ENCODE peak calls at places on chromosomes 12 and 14, in eight cellular contexts. Z, Y, H, P, W, R, A and C are unnamed samples.

GRCh38 chr12:117724545-117724944 is 244.2 kb downstream of the KSR2 start:
- DNase-seq in Z (no peak), Y (no peak), H (no peak), P (no peak), W (no peak), R (no peak), A (no peak), C (no peak)

GRCh38 chr14:104573930-104574329 is 5.6 kb upstream of the C14orf180 start:
- DNase-seq in Z (no peak), Y (no peak), H (no peak), P (peak), W (no peak), R (no peak), A (no peak), C (peak)

GRCh38 chr14:38357557-38357956 is 101.7 kb upstream of the CLEC14A start:
- DNase-seq in Z (no peak), Y (no peak), H (no peak), P (no peak), W (no peak), R (no peak), A (no peak), C (no peak)

GRCh38 chr14:38158468-38158867 is 49.2 kb upstream of the SSTR1 start:
- DNase-seq in Z (no peak), Y (no peak), H (no peak), P (no peak), W (no peak), R (no peak), A (no peak), C (no peak)

GRCh38 chr14:52840916-52841315 is 49.5 kb upstream of the GNPNAT1 start:
- DNase-seq in Z (no peak), Y (no peak), H (no peak), P (peak), W (no peak), R (no peak), A (no peak), C (no peak)

GRCh38 chr12:89280833-89281533 is 71.3 kb downstream of the DUSP6 start:
- DNase-seq in Z (no peak), Y (no peak), H (no peak), P (peak), W (no peak), R (no peak), A (no peak), C (no peak)

GRCh38 chr12:114579389-114579788 is 104.6 kb downstream of the TBX3 start:
- DNase-seq in Z (no peak), Y (no peak), H (no peak), P (no peak), W (no peak), R (no peak), A (no peak), C (no peak)

GRCh38 chr14:31954991-31955390 is 122.1 kb upstream of the ARHGAP5 start:
- DNase-seq in Z (no peak), Y (no peak), H (no peak), P (no peak), W (no peak), R (no peak), A (no peak), C (no peak)

GRCh38 chr14:60655898-60656754 is 6.8 kb upstream of the SIX1 start:
- DNase-seq in Z (no peak), Y (no peak), H (no peak), P (no peak), W (no peak), R (peak), A (no peak), C (no peak)

GRCh38 chr12:120669055-120669828 is 17.7 kb upstream of the MLEC start:
- DNase-seq in Z (peak), Y (no peak), H (no peak), P (peak), W (peak), R (no peak), A (no peak), C (no peak)

GRCh38 chr14:35632276-35633071 is 98.5 kb downstream of the INSM2 start:
- DNase-seq in Z (no peak), Y (no peak), H (no peak), P (no peak), W (no peak), R (no peak), A (no peak), C (no peak)

GRCh38 chr14:95043732-95044462 is 113.4 kb downstream of the DICER1 start:
- DNase-seq in Z (no peak), Y (no peak), H (no peak), P (no peak), W (peak), R (no peak), A (no peak), C (no peak)

GRCh38 chr12:12172106-12172511 is 94.7 kb downstream of the LRP6 start:
- DNase-seq in Z (no peak), Y (peak), H (no peak), P (no peak), W (no peak), R (peak), A (no peak), C (no peak)

GRCh38 chr14:77616454-77617229 is at the start of gene SPTLC2:
- DNase-seq in Z (peak), Y (peak), H (peak), P (peak), W (peak), R (peak), A (peak), C (peak)
- TF ChIP-seq POLR2A in Z (peak), Y (no peak), H (peak), P (peak), W (peak), R (peak), A (peak), C (peak)

GRCh38 chr12:51348116-51348515 is 1.6 kb upstream of the CELA1 start:
- DNase-seq in Z (no peak), Y (no peak), H (no peak), P (no peak), W (no peak), R (no peak), A (no peak), C (no peak)

GRCh38 chr12:51357374-51358047 is 11.0 kb upstream of the CELA1 start:
- DNase-seq in Z (no peak), Y (no peak), H (no peak), P (no peak), W (no peak), R (no peak), A (no peak), C (no peak)

GRCh38 chr12:51346581-51346980 is at the start of gene CELA1:
- DNase-seq in Z (no peak), Y (no peak), H (no peak), P (no peak), W (no peak), R (no peak), A (no peak), C (no peak)

GRCh38 chr12:51349026-51349425 is 2.5 kb upstream of the CELA1 start:
- DNase-seq in Z (no peak), Y (no peak), H (no peak), P (no peak), W (no peak), R (no peak), A (no peak), C (no peak)

GRCh38 chr12:51351913-51352532 is 5.5 kb upstream of the CELA1 start:
- DNase-seq in Z (peak), Y (no peak), H (no peak), P (no peak), W (no peak), R (no peak), A (peak), C (peak)
- TF ChIP-seq POLR2A in Z (no peak), Y (no peak), H (no peak), P (no peak), W (no peak), R (no peak), A (no peak), C (no peak)

DNA sequence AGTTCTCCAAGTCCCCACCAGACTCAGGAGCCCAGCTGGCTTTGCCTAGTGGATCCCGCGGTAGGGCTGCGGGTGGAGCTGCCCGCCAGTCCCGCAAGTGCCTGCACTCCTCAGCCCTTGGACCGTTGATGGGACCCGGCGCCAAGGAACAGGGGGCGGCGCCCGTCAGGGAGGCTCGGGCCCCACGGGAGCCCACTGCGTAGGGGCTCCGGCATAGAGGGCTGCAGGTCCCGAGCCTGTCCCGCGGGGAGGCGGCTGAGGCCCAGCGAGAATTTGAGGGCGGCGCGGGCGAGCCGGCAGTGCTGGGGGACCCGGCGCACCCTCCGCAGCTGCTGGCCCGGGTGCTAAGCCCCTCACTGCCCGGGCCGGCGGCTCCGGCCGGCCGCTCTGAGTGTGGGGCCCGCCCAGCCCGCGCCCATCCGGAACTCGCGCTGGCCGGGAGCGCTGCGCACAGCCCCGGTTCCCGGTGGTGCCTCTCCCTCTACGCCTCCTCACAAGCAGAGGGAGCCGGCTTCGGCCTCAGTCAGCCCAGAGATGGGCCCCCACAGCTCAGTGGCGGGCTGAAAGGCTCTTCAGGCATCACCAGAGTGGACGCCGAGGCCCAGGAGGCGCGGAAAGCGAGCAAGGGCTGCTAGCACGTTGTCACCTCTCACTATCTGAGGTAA is 452.4 kb upstream of the LRFN5 start:
- DNase-seq in Z (no peak), Y (no peak), H (no peak), P (no peak), W (no peak), R (no peak), A (no peak), C (no peak)
- TF ChIP-seq POLR2A in Z (no peak), Y (no peak), H (no peak), P (no peak), W (no peak), R (no peak), A (no peak), C (no peak)

GRCh38 chr14:103528512-103529382 is at the start of gene TRMT61A:
- DNase-seq in Z (peak), Y (peak), H (peak), P (peak), W (peak), R (peak), A (peak), C (peak)
- TF ChIP-seq POLR2A in Z (peak), Y (peak), H (no peak), P (no peak), W (no peak), R (peak), A (peak), C (no peak)

DNA sequence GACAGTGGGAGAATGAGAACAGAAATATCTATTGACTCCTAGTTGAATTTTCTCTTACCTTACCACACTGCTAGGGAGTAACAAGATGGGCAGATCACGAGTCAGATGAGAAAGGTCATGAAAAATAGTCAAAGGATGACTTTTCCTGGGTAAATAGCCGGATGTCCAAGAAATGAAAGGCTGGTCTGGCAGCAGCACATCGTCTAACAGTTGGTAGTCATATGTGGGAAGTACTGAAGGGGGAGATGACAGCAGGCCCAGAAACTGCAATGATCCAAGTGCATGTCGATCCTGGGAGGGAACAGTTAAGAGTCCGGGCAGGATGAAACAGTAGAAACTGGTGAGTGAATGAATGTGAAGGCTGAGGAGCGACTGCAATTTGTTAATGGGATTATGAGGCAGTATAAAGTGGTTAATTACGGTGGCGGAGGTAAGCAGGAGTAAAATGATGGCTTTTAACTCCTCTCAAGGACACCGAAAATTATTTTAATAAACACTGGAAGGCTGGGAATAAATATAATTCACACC is 1.2 kb upstream of the ERC1 start:
- DNase-seq in Z (peak), Y (no peak), H (no peak), P (peak), W (no peak), R (peak), A (peak), C (peak)
- TF ChIP-seq POLR2A in Z (no peak), Y (no peak), H (no peak), P (no peak), W (no peak), R (no peak), A (no peak), C (no peak)